ENCODE peak calls at places on chromosome 5, in nine cellular contexts. Z, N, Y, V, D, P, G, C and T are unnamed samples.
A peak's percentile ranks its signal among the peaks of the same experiment; 100 is the strongest.

GRCh38 chr5:61332891-61333350 is 863 bp downstream of the ZSWIM6 start:
- DNase-seq in Z (peak; percentile 60), N (no peak), Y (no peak), V (no peak), D (peak; percentile 73), P (peak; percentile 77), G (no peak), C (peak; percentile 72), T (peak; percentile 38)

GRCh38 chr5:4879693-4880303 is 260.3 kb upstream of the ADAMTS16 start:
- DNase-seq in Z (peak; percentile 83), N (peak; percentile 12), Y (no peak), V (peak; percentile 23), D (peak; percentile 66), P (peak; percentile 72), G (peak; percentile 28), C (peak; percentile 79), T (peak; percentile 87)

GRCh38 chr5:94181940-94182339 is 436.5 kb downstream of the KIAA0825 start:
- DNase-seq in Z (no peak), N (no peak), Y (no peak), V (no peak), D (peak; percentile 41), P (peak; percentile 4), G (no peak), C (no peak), T (peak; percentile 47)

GRCh38 chr5:159322180-159322579 is 8.1 kb downstream of the IL12B start:
- DNase-seq in Z (no peak), N (no peak), Y (no peak), V (no peak), D (no peak), P (no peak), G (no peak), C (no peak), T (no peak)

GRCh38 chr5:151476054-151476453 is 28.7 kb downstream of the SLC36A1 start:
- DNase-seq in Z (no peak), N (no peak), Y (no peak), V (no peak), D (no peak), P (no peak), G (no peak), C (no peak), T (no peak)

GRCh38 chr5:142674438-142675210 is 11.3 kb downstream of the FGF1 start:
- DNase-seq in Z (no peak), N (no peak), Y (no peak), V (no peak), D (peak; percentile 68), P (peak; percentile 82), G (no peak), C (peak; percentile 81), T (no peak)

GRCh38 chr5:138498381-138498780 is 33.1 kb downstream of the EGR1 start:
- DNase-seq in Z (no peak), N (no peak), Y (no peak), V (no peak), D (no peak), P (peak; percentile 52), G (no peak), C (no peak), T (no peak)

GRCh38 chr5:159883522-159883950 is 32.7 kb upstream of the ADRA1B start:
- DNase-seq in Z (no peak), N (peak; percentile 87), Y (no peak), V (no peak), D (peak; percentile 75), P (peak; percentile 56), G (no peak), C (peak; percentile 74), T (no peak)

GRCh38 chr5:71882826-71883744 is 164.0 kb downstream of the CARTPT start:
- DNase-seq in Z (no peak), N (no peak), Y (no peak), V (no peak), D (peak; percentile 75), P (no peak), G (peak; percentile 15), C (peak; percentile 55), T (no peak)

GRCh38 chr5:172173771-172174170 is 14.3 kb downstream of the STK10 start:
- DNase-seq in Z (no peak), N (no peak), Y (no peak), V (peak; percentile 69), D (peak; percentile 90), P (peak; percentile 67), G (no peak), C (peak; percentile 91), T (no peak)

GRCh38 chr5:115166744-115167393 is 2.8 kb downstream of the TRIM36 start:
- DNase-seq in Z (no peak), N (no peak), Y (no peak), V (no peak), D (no peak), P (no peak), G (no peak), C (no peak), T (no peak)

GRCh38 chr5:143064661-143065060 is 294.5 kb downstream of the ARHGAP26 start:
- DNase-seq in Z (no peak), N (no peak), Y (no peak), V (no peak), D (no peak), P (peak; percentile 33), G (no peak), C (no peak), T (no peak)

GRCh38 chr5:73459366-73459765 is 10.8 kb upstream of the FOXD1 start:
- DNase-seq in Z (no peak), N (no peak), Y (no peak), V (no peak), D (peak; percentile 23), P (no peak), G (no peak), C (peak; percentile 77), T (no peak)

GRCh38 chr5:176491901-176492300 is 43.7 kb downstream of the FAF2 start:
- DNase-seq in Z (no peak), N (no peak), Y (no peak), V (no peak), D (no peak), P (no peak), G (no peak), C (no peak), T (no peak)

GRCh38 chr5:44385236-44385940 is 3.8 kb downstream of the FGF10 start:
- DNase-seq in Z (no peak), N (no peak), Y (no peak), V (no peak), D (no peak), P (no peak), G (no peak), C (no peak), T (no peak)

GRCh38 chr5:103375356-103375755 is 116.8 kb downstream of the MACIR start:
- DNase-seq in Z (no peak), N (no peak), Y (no peak), V (no peak), D (peak; percentile 47), P (peak; percentile 60), G (peak; percentile 61), C (peak; percentile 88), T (no peak)

GRCh38 chr5:527646-528591 is 3.7 kb upstream of the SLC9A3 start:
- DNase-seq in Z (no peak), N (no peak), Y (no peak), V (no peak), D (no peak), P (no peak), G (no peak), C (no peak), T (no peak)

GRCh38 chr5:135271533-135272310 is 127.3 kb downstream of the MACROH2A1 start:
- DNase-seq in Z (no peak), N (peak; percentile 31), Y (no peak), V (no peak), D (no peak), P (peak; percentile 46), G (no peak), C (peak; percentile 38), T (peak; percentile 53)

GRCh38 chr5:54146390-54146789 is 164.0 kb downstream of the ARL15 start:
- DNase-seq in Z (no peak), N (no peak), Y (no peak), V (no peak), D (no peak), P (no peak), G (no peak), C (no peak), T (no peak)

GRCh38 chr5:36040651-36041536 is 25.8 kb downstream of the UGT3A2 start:
- DNase-seq in Z (no peak), N (no peak), Y (peak; percentile 76), V (no peak), D (no peak), P (no peak), G (no peak), C (no peak), T (no peak)

GRCh38 chr5:37696190-37697021 is 143.4 kb downstream of the GDNF start:
- DNase-seq in Z (no peak), N (no peak), Y (no peak), V (no peak), D (peak; percentile 34), P (peak; percentile 37), G (no peak), C (peak; percentile 74), T (no peak)

GRCh38 chr5:92544042-92544441 is 1037.0 kb downstream of the NR2F1-AS1 start:
- DNase-seq in Z (no peak), N (no peak), Y (no peak), V (no peak), D (peak; percentile 46), P (peak; percentile 51), G (no peak), C (peak; percentile 51), T (no peak)

GRCh38 chr5:7876867-7877266 is 7.9 kb downstream of the MTRR start:
- DNase-seq in Z (no peak), N (peak; percentile 32), Y (no peak), V (no peak), D (peak; percentile 64), P (peak; percentile 32), G (no peak), C (peak; percentile 51), T (no peak)

GRCh38 chr5:97923496-97923895 is 740.4 kb upstream of the RIOK2 start:
- DNase-seq in Z (no peak), N (no peak), Y (no peak), V (no peak), D (no peak), P (no peak), G (no peak), C (no peak), T (no peak)

GRCh38 chr5:124232517-124232916 is 513.9 kb downstream of the ZNF608 start:
- DNase-seq in Z (no peak), N (no peak), Y (no peak), V (no peak), D (no peak), P (no peak), G (no peak), C (no peak), T (no peak)

GRCh38 chr5:179355976-179356968 is 11.0 kb upstream of the ADAMTS2 start:
- DNase-seq in Z (no peak), N (no peak), Y (no peak), V (no peak), D (no peak), P (peak; percentile 97), G (no peak), C (no peak), T (no peak)

GRCh38 chr5:8685704-8686103 is 816.8 kb downstream of the MTRR start:
- DNase-seq in Z (no peak), N (no peak), Y (no peak), V (no peak), D (no peak), P (no peak), G (no peak), C (no peak), T (peak; percentile 10)

GRCh38 chr5:140965905-140966292 is 377 bp upstream of the PCDHAC2 start:
- DNase-seq in Z (no peak), N (no peak), Y (no peak), V (no peak), D (no peak), P (peak; percentile 1), G (no peak), C (no peak), T (no peak)

GRCh38 chr5:132662925-132663770 is 5.2 kb downstream of the IL13 start:
- DNase-seq in Z (no peak), N (no peak), Y (no peak), V (no peak), D (no peak), P (peak; percentile 23), G (no peak), C (no peak), T (no peak)

GRCh38 chr5:142201471-142201887 is 92.9 kb downstream of the NDFIP1 start:
- DNase-seq in Z (no peak), N (peak; percentile 89), Y (no peak), V (no peak), D (peak; percentile 98), P (peak; percentile 89), G (peak; percentile 53), C (peak; percentile 97), T (no peak)

GRCh38 chr5:77239126-77239741 is 28.8 kb downstream of the PDE8B start:
- DNase-seq in Z (no peak), N (no peak), Y (no peak), V (no peak), D (peak; percentile 28), P (peak; percentile 40), G (no peak), C (peak; percentile 10), T (no peak)